ENCODE peak calls at places on chromosome 9, in ten cellular contexts. One of them, this sample, is unnamed. For H3K36me3, the result is how much of the 10 kb centered on the place peaks cover.

GRCh38 chr9:124456341-124457078 is 6.3 kb downstream of the ADGRD2 start:
- DNase-seq in ovary: no peak
- DNase-seq in adipocyte: no peak
- DNase-seq in cardiac muscle cell: no peak
- DNase-seq in OCI-LY7: no peak
- DNase-seq in neuronal stem cell: no peak
- DNase-seq in PC-3: no peak
- DNase-seq in mucosa of descending colon: peak
- DNase-seq in kidney: no peak
- DNase-seq in A673: no peak
- DNase-seq in this sample: peak

GRCh38 chr9:89878687-89879086 is 273.9 kb downstream of the GADD45G start:
- DNase-seq in ovary: no peak
- DNase-seq in adipocyte: peak
- DNase-seq in cardiac muscle cell: no peak
- DNase-seq in OCI-LY7: no peak
- DNase-seq in neuronal stem cell: no peak
- DNase-seq in PC-3: no peak
- DNase-seq in mucosa of descending colon: no peak
- DNase-seq in kidney: no peak
- DNase-seq in A673: no peak
- DNase-seq in this sample: peak

GRCh38 chr9:123929177-123929869 is 603 bp downstream of the DENND1A start:
- DNase-seq in ovary: peak
- DNase-seq in adipocyte: no peak
- DNase-seq in cardiac muscle cell: no peak
- DNase-seq in OCI-LY7: peak
- DNase-seq in neuronal stem cell: no peak
- DNase-seq in PC-3: no peak
- DNase-seq in mucosa of descending colon: peak
- DNase-seq in kidney: no peak
- DNase-seq in A673: no peak
- DNase-seq in this sample: peak

GRCh38 chr9:26264709-26265601 is 586.7 kb upstream of the TUSC1 start:
- DNase-seq in ovary: no peak
- DNase-seq in adipocyte: peak
- DNase-seq in cardiac muscle cell: peak
- DNase-seq in OCI-LY7: no peak
- DNase-seq in neuronal stem cell: no peak
- DNase-seq in PC-3: peak
- DNase-seq in mucosa of descending colon: no peak
- DNase-seq in kidney: no peak
- DNase-seq in A673: peak
- DNase-seq in this sample: no peak

GRCh38 chr9:32248189-32248712 is 136.2 kb upstream of the ACO1 start:
- DNase-seq in ovary: no peak
- DNase-seq in adipocyte: no peak
- DNase-seq in cardiac muscle cell: no peak
- DNase-seq in OCI-LY7: no peak
- DNase-seq in neuronal stem cell: no peak
- DNase-seq in PC-3: no peak
- DNase-seq in mucosa of descending colon: no peak
- DNase-seq in kidney: no peak
- DNase-seq in A673: no peak
- DNase-seq in this sample: no peak

GRCh38 chr9:82558855-82559615 is 503.9 kb downstream of the RASEF start:
- DNase-seq in ovary: no peak
- DNase-seq in adipocyte: no peak
- DNase-seq in cardiac muscle cell: no peak
- DNase-seq in OCI-LY7: no peak
- DNase-seq in neuronal stem cell: no peak
- DNase-seq in PC-3: no peak
- DNase-seq in mucosa of descending colon: no peak
- DNase-seq in kidney: no peak
- DNase-seq in A673: no peak
- DNase-seq in this sample: no peak

GRCh38 chr9:97737429-97737828 is 40.3 kb upstream of the XPA start:
- DNase-seq in ovary: no peak
- DNase-seq in adipocyte: no peak
- DNase-seq in cardiac muscle cell: no peak
- DNase-seq in OCI-LY7: no peak
- DNase-seq in neuronal stem cell: no peak
- DNase-seq in PC-3: peak
- DNase-seq in mucosa of descending colon: no peak
- DNase-seq in kidney: no peak
- DNase-seq in A673: peak
- DNase-seq in this sample: no peak

GRCh38 chr9:137095664-137096517 is 9.1 kb downstream of the MAN1B1 start:
- DNase-seq in ovary: no peak
- DNase-seq in adipocyte: no peak
- DNase-seq in cardiac muscle cell: no peak
- DNase-seq in OCI-LY7: peak
- DNase-seq in neuronal stem cell: no peak
- DNase-seq in PC-3: no peak
- DNase-seq in mucosa of descending colon: peak
- DNase-seq in kidney: no peak
- DNase-seq in A673: no peak
- DNase-seq in this sample: peak

GRCh38 chr9:70510157-70510770 is 95.8 kb upstream of the KLF9 start:
- DNase-seq in ovary: peak
- DNase-seq in adipocyte: peak
- DNase-seq in cardiac muscle cell: peak
- DNase-seq in OCI-LY7: peak
- DNase-seq in neuronal stem cell: peak
- DNase-seq in PC-3: no peak
- DNase-seq in mucosa of descending colon: no peak
- DNase-seq in kidney: no peak
- DNase-seq in A673: peak
- DNase-seq in this sample: no peak

GRCh38 chr9:90827181-90827866 is 25.7 kb downstream of the SYK start:
- DNase-seq in ovary: no peak
- DNase-seq in adipocyte: no peak
- DNase-seq in cardiac muscle cell: no peak
- DNase-seq in OCI-LY7: peak
- DNase-seq in neuronal stem cell: no peak
- DNase-seq in PC-3: no peak
- DNase-seq in mucosa of descending colon: no peak
- DNase-seq in kidney: no peak
- DNase-seq in A673: no peak
- DNase-seq in this sample: peak

GRCh38 chr9:137589441-137590122 is 730 bp downstream of the ZMYND19 start:
- DNase-seq in ovary: no peak
- DNase-seq in adipocyte: peak
- DNase-seq in cardiac muscle cell: peak
- DNase-seq in OCI-LY7: peak
- DNase-seq in neuronal stem cell: no peak
- DNase-seq in PC-3: no peak
- DNase-seq in mucosa of descending colon: no peak
- DNase-seq in kidney: no peak
- DNase-seq in A673: peak
- DNase-seq in this sample: peak

GRCh38 chr9:126734877-126735276 is 70.0 kb upstream of the ZBTB43 start:
- DNase-seq in ovary: no peak
- DNase-seq in adipocyte: no peak
- DNase-seq in cardiac muscle cell: no peak
- DNase-seq in OCI-LY7: no peak
- DNase-seq in neuronal stem cell: no peak
- DNase-seq in PC-3: no peak
- DNase-seq in mucosa of descending colon: no peak
- DNase-seq in kidney: no peak
- DNase-seq in A673: no peak
- DNase-seq in this sample: no peak

GRCh38 chr9:114551750-114552685 is 35.6 kb upstream of the ATP6V1G1 start:
- DNase-seq in ovary: peak
- DNase-seq in adipocyte: peak
- DNase-seq in cardiac muscle cell: peak
- DNase-seq in OCI-LY7: no peak
- DNase-seq in neuronal stem cell: no peak
- DNase-seq in PC-3: peak
- DNase-seq in mucosa of descending colon: no peak
- DNase-seq in kidney: peak
- DNase-seq in A673: peak
- DNase-seq in this sample: peak

GRCh38 chr9:79955300-79955699 is 383.5 kb downstream of the TLE4 start:
- DNase-seq in ovary: no peak
- DNase-seq in adipocyte: no peak
- DNase-seq in cardiac muscle cell: peak
- DNase-seq in OCI-LY7: peak
- DNase-seq in neuronal stem cell: no peak
- DNase-seq in PC-3: no peak
- DNase-seq in mucosa of descending colon: no peak
- DNase-seq in kidney: no peak
- DNase-seq in A673: peak
- DNase-seq in this sample: no peak

GRCh38 chr9:27572918-27573698 is at the start of gene C9orf72:
- DNase-seq in ovary: peak
- DNase-seq in adipocyte: peak
- DNase-seq in cardiac muscle cell: no peak
- DNase-seq in OCI-LY7: peak
- DNase-seq in neuronal stem cell: no peak
- DNase-seq in PC-3: peak
- DNase-seq in mucosa of descending colon: peak
- DNase-seq in kidney: peak
- DNase-seq in A673: peak
- DNase-seq in this sample: peak

GRCh38 chr9:115114541-115114940 is 3.4 kb downstream of the TNC start:
- DNase-seq in ovary: no peak
- DNase-seq in adipocyte: no peak
- DNase-seq in cardiac muscle cell: no peak
- DNase-seq in OCI-LY7: no peak
- DNase-seq in neuronal stem cell: no peak
- DNase-seq in PC-3: no peak
- DNase-seq in mucosa of descending colon: no peak
- DNase-seq in kidney: no peak
- DNase-seq in A673: peak
- DNase-seq in this sample: no peak

GRCh38 chr9:10479172-10479571 is 133.6 kb downstream of the PTPRD start:
- DNase-seq in ovary: no peak
- DNase-seq in adipocyte: no peak
- DNase-seq in cardiac muscle cell: no peak
- DNase-seq in OCI-LY7: no peak
- DNase-seq in neuronal stem cell: no peak
- DNase-seq in PC-3: peak
- DNase-seq in mucosa of descending colon: no peak
- DNase-seq in kidney: no peak
- DNase-seq in A673: peak
- DNase-seq in this sample: no peak

GRCh38 chr9:7123743-7124142 is 366.0 kb downstream of the KDM4C start:
- DNase-seq in ovary: no peak
- DNase-seq in adipocyte: no peak
- DNase-seq in cardiac muscle cell: no peak
- DNase-seq in OCI-LY7: no peak
- DNase-seq in neuronal stem cell: no peak
- DNase-seq in PC-3: peak
- DNase-seq in mucosa of descending colon: no peak
- DNase-seq in kidney: no peak
- DNase-seq in A673: no peak
- DNase-seq in this sample: no peak

DNA sequence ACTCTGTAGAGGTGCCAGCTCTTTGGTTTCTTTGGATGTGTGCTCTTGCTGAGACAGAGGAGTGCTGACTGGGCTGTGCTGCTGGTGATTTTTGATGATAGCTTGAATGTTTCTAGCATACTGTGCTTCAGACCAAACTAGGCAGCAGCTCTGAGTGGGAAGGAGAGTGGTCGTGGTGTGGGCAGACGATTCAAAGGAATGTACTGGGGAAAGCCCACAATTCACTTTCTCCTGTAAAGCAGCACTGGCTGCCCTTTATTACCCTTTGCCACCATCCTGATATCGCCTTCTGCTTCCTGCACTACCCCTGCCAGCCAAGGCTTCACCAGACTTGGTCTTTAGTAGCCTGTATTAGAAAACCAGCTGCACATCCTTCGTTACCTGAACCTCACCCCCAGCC is 45.3 kb downstream of the PRRC2B start:
- DNase-seq in ovary: no peak
- DNase-seq in adipocyte: no peak
- DNase-seq in cardiac muscle cell: no peak
- DNase-seq in OCI-LY7: no peak
- DNase-seq in neuronal stem cell: no peak
- DNase-seq in PC-3: no peak
- DNase-seq in mucosa of descending colon: no peak
- DNase-seq in kidney: no peak
- DNase-seq in A673: no peak
- DNase-seq in this sample: no peak
- H3K36me3 ChIP-seq in ovary: under half
- H3K36me3 ChIP-seq in adipocyte: half or more
- H3K36me3 ChIP-seq in cardiac muscle cell: half or more
- H3K36me3 ChIP-seq in OCI-LY7: half or more
- H3K36me3 ChIP-seq in neuronal stem cell: half or more
- H3K36me3 ChIP-seq in PC-3: under half
- H3K36me3 ChIP-seq in mucosa of descending colon: under half
- H3K36me3 ChIP-seq in kidney: half or more
- H3K36me3 ChIP-seq in A673: half or more
- H3K36me3 ChIP-seq in this sample: under half

GRCh38 chr9:93501406-93501805 is 48.0 kb upstream of the FAM120AOS start:
- DNase-seq in ovary: no peak
- DNase-seq in adipocyte: peak
- DNase-seq in cardiac muscle cell: no peak
- DNase-seq in OCI-LY7: peak
- DNase-seq in neuronal stem cell: no peak
- DNase-seq in PC-3: no peak
- DNase-seq in mucosa of descending colon: no peak
- DNase-seq in kidney: no peak
- DNase-seq in A673: no peak
- DNase-seq in this sample: no peak
- H3K4me3 ChIP-seq in ovary: peak
- H3K4me3 ChIP-seq in adipocyte: peak
- H3K4me3 ChIP-seq in cardiac muscle cell: no peak
- H3K4me3 ChIP-seq in OCI-LY7: peak
- H3K4me3 ChIP-seq in neuronal stem cell: no peak
- H3K4me3 ChIP-seq in PC-3: peak
- H3K4me3 ChIP-seq in mucosa of descending colon: no peak
- H3K4me3 ChIP-seq in kidney: peak
- H3K4me3 ChIP-seq in A673: no peak
- H3K4me3 ChIP-seq in this sample: peak

DNA sequence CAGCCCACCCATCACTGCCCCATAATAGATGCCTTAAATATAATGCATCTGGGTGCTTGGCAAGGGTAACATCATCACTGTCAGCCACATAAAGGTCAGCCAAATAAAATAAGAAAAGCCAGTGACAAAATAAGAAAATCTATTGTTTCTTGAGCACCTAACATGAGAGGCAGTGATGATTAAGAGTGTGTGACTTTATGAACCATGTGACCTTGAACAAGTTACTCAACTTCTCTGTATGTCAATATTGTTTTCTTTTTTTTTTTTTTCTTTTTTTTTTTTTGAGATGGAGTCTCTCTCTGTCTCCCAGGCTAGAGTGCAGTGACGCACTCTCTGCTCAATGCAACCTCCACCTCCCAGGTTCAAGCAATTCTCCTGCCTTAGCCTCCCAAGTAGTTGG is 98.7 kb downstream of the CDK5RAP2 start:
- DNase-seq in ovary: no peak
- DNase-seq in adipocyte: no peak
- DNase-seq in cardiac muscle cell: no peak
- DNase-seq in OCI-LY7: no peak
- DNase-seq in neuronal stem cell: no peak
- DNase-seq in PC-3: no peak
- DNase-seq in mucosa of descending colon: no peak
- DNase-seq in kidney: no peak
- DNase-seq in A673: no peak
- DNase-seq in this sample: no peak
- H3K36me3 ChIP-seq in ovary: under half
- H3K36me3 ChIP-seq in adipocyte: under half
- H3K36me3 ChIP-seq in cardiac muscle cell: under half
- H3K36me3 ChIP-seq in OCI-LY7: half or more
- H3K36me3 ChIP-seq in neuronal stem cell: under half
- H3K36me3 ChIP-seq in PC-3: under half
- H3K36me3 ChIP-seq in mucosa of descending colon: under half
- H3K36me3 ChIP-seq in kidney: under half
- H3K36me3 ChIP-seq in A673: under half
- H3K36me3 ChIP-seq in this sample: under half

GRCh38 chr9:134551176-134551575 is 90.4 kb upstream of the COL5A1 start:
- DNase-seq in ovary: no peak
- DNase-seq in adipocyte: no peak
- DNase-seq in cardiac muscle cell: no peak
- DNase-seq in OCI-LY7: no peak
- DNase-seq in neuronal stem cell: no peak
- DNase-seq in PC-3: no peak
- DNase-seq in mucosa of descending colon: peak
- DNase-seq in kidney: peak
- DNase-seq in A673: no peak
- DNase-seq in this sample: no peak
- H3K4me3 ChIP-seq in ovary: no peak
- H3K4me3 ChIP-seq in adipocyte: no peak
- H3K4me3 ChIP-seq in cardiac muscle cell: no peak
- H3K4me3 ChIP-seq in OCI-LY7: no peak
- H3K4me3 ChIP-seq in neuronal stem cell: no peak
- H3K4me3 ChIP-seq in PC-3: no peak
- H3K4me3 ChIP-seq in mucosa of descending colon: no peak
- H3K4me3 ChIP-seq in kidney: no peak
- H3K4me3 ChIP-seq in A673: no peak
- H3K4me3 ChIP-seq in this sample: no peak

This sample was measured in aorta.